ENCODE peak calls at places on chromosomes 4 and X, in eight cellular contexts. Z is smooth muscle cell of the brain vasculature; I is activated naive CD4-positive, alpha-beta T cell treated with anti-CD3 and anti-CD28 coated beads, Interleukin-2, amount 50 U/mL, for 72 hours; Q is WERI-Rb-1; O is NCI-H1105; B is nephron progenitor cell; U is activated T-cell treated with anti-CD3 and anti-CD28 coated beads, Interleukin-2, amount 50 U/mL, for 4 hours; C is CD4-positive, alpha-beta memory T cell. D is an unnamed sample.

GRCh38 chr4:158936238-158936637 is 166.6 kb upstream of the RAPGEF2 start:
- DNase-seq in Z (no peak), I (no peak), Q (no peak), O (no peak), B (no peak), U (no peak), C (no peak), D (peak)

GRCh38 chr4:104490096-104490769 is 4.5 kb downstream of the CXXC4 start:
- DNase-seq in Z (no peak), I (no peak), Q (peak), O (no peak), B (no peak), U (no peak), C (no peak), D (peak)

GRCh38 chrX:9573282-9574106 is 108.6 kb downstream of the TBL1X start:
- DNase-seq in Z (no peak), I (no peak), Q (no peak), O (no peak), B (no peak), U (no peak), C (no peak), D (no peak)

GRCh38 chrX:132716006-132716405 is 227.2 kb upstream of the MBNL3 start:
- DNase-seq in Z (no peak), I (no peak), Q (no peak), O (no peak), B (no peak), U (no peak), C (no peak), D (no peak)

GRCh38 chrX:13472975-13473665 is 96.3 kb upstream of the EGFL6 start:
- DNase-seq in Z (no peak), I (no peak), Q (no peak), O (no peak), B (no peak), U (no peak), C (no peak), D (no peak)

GRCh38 chr4:112348488-112349158 is 51.5 kb downstream of the ALPK1 start:
- DNase-seq in Z (peak), I (no peak), Q (peak), O (peak), B (peak), U (no peak), C (no peak), D (peak)

GRCh38 chr4:24213936-24214335 is 324.1 kb upstream of the PPARGC1A start:
- DNase-seq in Z (no peak), I (no peak), Q (no peak), O (no peak), B (no peak), U (no peak), C (no peak), D (no peak)

GRCh38 chr4:101259876-101260275 is 87.5 kb downstream of the PPP3CA start:
- DNase-seq in Z (no peak), I (no peak), Q (no peak), O (no peak), B (no peak), U (no peak), C (no peak), D (no peak)

GRCh38 chr4:108417923-108418322 is 202.5 kb upstream of the RPL34 start:
- DNase-seq in Z (peak), I (no peak), Q (no peak), O (no peak), B (no peak), U (no peak), C (no peak), D (peak)

GRCh38 chrX:2751291-2751690 is 549 bp upstream of the XG start:
- DNase-seq in Z (no peak), I (no peak), Q (no peak), O (no peak), B (no peak), U (no peak), C (no peak), D (no peak)

GRCh38 chr4:48710446-48711209 is 69.5 kb downstream of the FRYL start:
- DNase-seq in Z (no peak), I (no peak), Q (no peak), O (no peak), B (no peak), U (no peak), C (no peak), D (no peak)

GRCh38 chrX:147891886-147892285 is 19.8 kb upstream of the FMR1 start:
- DNase-seq in Z (no peak), I (no peak), Q (no peak), O (no peak), B (no peak), U (no peak), C (no peak), D (peak)

GRCh38 chrX:132665676-132666075 is 176.8 kb upstream of the MBNL3 start:
- DNase-seq in Z (no peak), I (no peak), Q (no peak), O (no peak), B (no peak), U (no peak), C (no peak), D (no peak)

GRCh38 chrX:68710870-68711576 is 63.6 kb downstream of the STARD8 start:
- DNase-seq in Z (no peak), I (no peak), Q (peak), O (peak), B (peak), U (no peak), C (no peak), D (peak)

GRCh38 chrX:103533428-103534216 is 14.3 kb upstream of the RAB40A start:
- DNase-seq in Z (peak), I (peak), Q (peak), O (peak), B (peak), U (peak), C (peak), D (peak)

GRCh38 chr4:151205722-151206121 is 71.2 kb upstream of the PRSS48 start:
- DNase-seq in Z (no peak), I (no peak), Q (no peak), O (no peak), B (no peak), U (no peak), C (no peak), D (no peak)

GRCh38 chrX:68146054-68146453 is 287.2 kb downstream of the OPHN1 start:
- DNase-seq in Z (no peak), I (no peak), Q (no peak), O (no peak), B (no peak), U (no peak), C (no peak), D (peak)

GRCh38 chr4:38046735-38047487 is 86.7 kb downstream of the PTTG2 start:
- DNase-seq in Z (no peak), I (no peak), Q (no peak), O (no peak), B (peak), U (no peak), C (no peak), D (no peak)

GRCh38 chr4:139963708-139964107 is 190.3 kb downstream of the MAML3 start:
- DNase-seq in Z (no peak), I (no peak), Q (no peak), O (no peak), B (no peak), U (no peak), C (no peak), D (no peak)

GRCh38 chr4:3342182-3342854 is 49.5 kb downstream of the RGS12 start:
- DNase-seq in Z (peak), I (no peak), Q (no peak), O (no peak), B (no peak), U (no peak), C (no peak), D (no peak)

GRCh38 chr4:7771056-7771455 is 168.6 kb downstream of the AFAP1 start:
- DNase-seq in Z (no peak), I (no peak), Q (no peak), O (no peak), B (no peak), U (peak), C (peak), D (no peak)

GRCh38 chr4:139718358-139718757 is 52.7 kb downstream of the MGST2 start:
- DNase-seq in Z (no peak), I (no peak), Q (no peak), O (no peak), B (no peak), U (no peak), C (no peak), D (no peak)

GRCh38 chr4:107692197-107692596 is 27.8 kb downstream of the PAPSS1 start:
- DNase-seq in Z (no peak), I (no peak), Q (no peak), O (no peak), B (no peak), U (no peak), C (peak), D (no peak)

GRCh38 chr4:188299161-188299560 is 159.9 kb downstream of the TRIML1 start:
- DNase-seq in Z (no peak), I (no peak), Q (no peak), O (no peak), B (no peak), U (no peak), C (no peak), D (no peak)

GRCh38 chr4:63361628-63362027 is 1047.6 kb downstream of the TECRL start:
- DNase-seq in Z (no peak), I (no peak), Q (no peak), O (no peak), B (no peak), U (no peak), C (no peak), D (no peak)

GRCh38 chr4:31538877-31539276 is 818.7 kb downstream of the PCDH7 start:
- DNase-seq in Z (no peak), I (no peak), Q (no peak), O (no peak), B (no peak), U (no peak), C (no peak), D (no peak)

GRCh38 chr4:17662694-17663093 is 48.3 kb downstream of the MED28 start:
- DNase-seq in Z (no peak), I (no peak), Q (no peak), O (no peak), B (no peak), U (no peak), C (no peak), D (peak)

GRCh38 chrX:102154218-102154860 is 1.4 kb downstream of the BEX5 start:
- DNase-seq in Z (no peak), I (no peak), Q (no peak), O (peak), B (peak), U (no peak), C (no peak), D (no peak)

GRCh38 chrX:17500145-17500579 is 125.2 kb downstream of the NHS start:
- DNase-seq in Z (no peak), I (no peak), Q (no peak), O (no peak), B (no peak), U (no peak), C (no peak), D (peak)

GRCh38 chr4:10737335-10737734 is 52.8 kb upstream of the CLNK start:
- DNase-seq in Z (no peak), I (no peak), Q (no peak), O (no peak), B (no peak), U (no peak), C (no peak), D (no peak)

D was measured in RPMI7951.